ENCODE peak calls at places on chromosomes 3 and 15, in eight cellular contexts. D, V, X, M, Q, U, S and K are unnamed samples.

GRCh38 chr3:133576169-133576568 is 2.7 kb downstream of the CDV3 start:
- DNase-seq in D (no peak), V (peak), X (no peak), M (no peak), Q (no peak), U (no peak), S (no peak), K (no peak)

GRCh38 chr3:139540686-139541085 is 1.1 kb upstream of the RBP1 start:
- DNase-seq in D (no peak), V (no peak), X (no peak), M (no peak), Q (no peak), U (peak), S (no peak), K (no peak)

GRCh38 chr15:58065011-58065444 is 483 bp downstream of the ALDH1A2 start:
- DNase-seq in D (no peak), V (no peak), X (no peak), M (peak), Q (no peak), U (peak), S (no peak), K (no peak)

GRCh38 chr15:99475754-99476412 is 89.9 kb upstream of the MEF2A start:
- DNase-seq in D (no peak), V (no peak), X (no peak), M (no peak), Q (no peak), U (no peak), S (no peak), K (no peak)

GRCh38 chr3:94158461-94158860 is 95.6 kb downstream of the NSUN3 start:
- DNase-seq in D (no peak), V (no peak), X (no peak), M (no peak), Q (no peak), U (no peak), S (no peak), K (no peak)

GRCh38 chr3:161339517-161340500 is 31.5 kb downstream of the SPTSSB start:
- DNase-seq in D (no peak), V (no peak), X (no peak), M (no peak), Q (peak), U (no peak), S (no peak), K (no peak)

GRCh38 chr15:41904487-41905359 is 10.9 kb upstream of the SPTBN5 start:
- DNase-seq in D (peak), V (peak), X (peak), M (peak), Q (peak), U (peak), S (no peak), K (peak)

GRCh38 chr3:36366308-36366707 is 14.0 kb upstream of the STAC start:
- DNase-seq in D (no peak), V (no peak), X (no peak), M (no peak), Q (no peak), U (no peak), S (no peak), K (no peak)

GRCh38 chr3:152309031-152309430 is 40.3 kb downstream of the MBNL1 start:
- DNase-seq in D (no peak), V (no peak), X (no peak), M (peak), Q (no peak), U (no peak), S (no peak), K (no peak)

GRCh38 chr15:60000113-60000823 is 3.8 kb upstream of the FOXB1 start:
- DNase-seq in D (no peak), V (no peak), X (peak), M (peak), Q (no peak), U (peak), S (peak), K (no peak)

GRCh38 chr3:4687167-4687566 is 194.0 kb downstream of the ITPR1 start:
- DNase-seq in D (no peak), V (no peak), X (no peak), M (no peak), Q (no peak), U (peak), S (peak), K (no peak)

GRCh38 chr15:101651753-101652097 is 456 bp downstream of the TM2D3 start:
- DNase-seq in D (no peak), V (no peak), X (no peak), M (no peak), Q (peak), U (peak), S (no peak), K (no peak)

GRCh38 chr3:123658118-123658859 is 73.4 kb upstream of the HACD2 start:
- DNase-seq in D (no peak), V (peak), X (no peak), M (no peak), Q (peak), U (no peak), S (peak), K (peak)

GRCh38 chr3:160564949-160565441 is 376 bp downstream of the KPNA4 start:
- DNase-seq in D (peak), V (peak), X (peak), M (peak), Q (peak), U (peak), S (peak), K (peak)

GRCh38 chr3:195907730-195908438 is 467 bp downstream of the TNK2 start:
- DNase-seq in D (peak), V (peak), X (peak), M (no peak), Q (peak), U (peak), S (peak), K (peak)

GRCh38 chr3:56238299-56238698 is 230.0 kb downstream of the ERC2 start:
- DNase-seq in D (no peak), V (no peak), X (no peak), M (peak), Q (no peak), U (peak), S (no peak), K (no peak)

GRCh38 chr3:51384145-51384729 is 854 bp upstream of the MANF start:
- DNase-seq in D (no peak), V (peak), X (peak), M (peak), Q (peak), U (peak), S (no peak), K (peak)

GRCh38 chr3:13080591-13080990 is 7.4 kb upstream of the IQSEC1 start:
- DNase-seq in D (no peak), V (peak), X (no peak), M (peak), Q (no peak), U (no peak), S (no peak), K (no peak)

GRCh38 chr15:67358812-67359211 is 104.2 kb downstream of the IQCH start:
- DNase-seq in D (no peak), V (no peak), X (no peak), M (peak), Q (no peak), U (peak), S (no peak), K (no peak)

GRCh38 chr3:127618891-127619290 is 10.1 kb upstream of the PODXL2 start:
- DNase-seq in D (no peak), V (no peak), X (no peak), M (no peak), Q (no peak), U (no peak), S (no peak), K (no peak)

GRCh38 chr3:155424041-155424605 is 130.6 kb upstream of the STRIT1 start:
- DNase-seq in D (no peak), V (no peak), X (no peak), M (no peak), Q (no peak), U (peak), S (no peak), K (no peak)

GRCh38 chr3:52827441-52827840 is 3.0 kb downstream of the ITIH4 start:
- DNase-seq in D (no peak), V (peak), X (no peak), M (no peak), Q (no peak), U (no peak), S (no peak), K (peak)

GRCh38 chr3:52742418-52743041 is 28.2 kb downstream of the NEK4 start:
- DNase-seq in D (no peak), V (peak), X (peak), M (no peak), Q (no peak), U (peak), S (no peak), K (peak)

GRCh38 chr15:62391565-62392262 is 226.6 kb upstream of the C2CD4B start:
- DNase-seq in D (no peak), V (peak), X (peak), M (peak), Q (peak), U (peak), S (no peak), K (peak)

GRCh38 chr3:196149375-196149774 is 61.8 kb downstream of the ZDHHC19 start:
- DNase-seq in D (no peak), V (peak), X (no peak), M (no peak), Q (no peak), U (no peak), S (no peak), K (peak)

GRCh38 chr15:83278191-83278590 is 6.3 kb downstream of the BNC1 start:
- DNase-seq in D (no peak), V (peak), X (no peak), M (no peak), Q (no peak), U (peak), S (no peak), K (peak)

GRCh38 chr3:141769171-141769894 is 6.1 kb downstream of the GRK7 start:
- DNase-seq in D (no peak), V (peak), X (no peak), M (no peak), Q (no peak), U (peak), S (no peak), K (peak)

GRCh38 chr15:66966256-66966655 is 99.1 kb upstream of the SMAD3 start:
- DNase-seq in D (no peak), V (no peak), X (no peak), M (no peak), Q (no peak), U (no peak), S (no peak), K (no peak)

GRCh38 chr3:64344721-64345207 is 119.5 kb upstream of the PRICKLE2 start:
- DNase-seq in D (no peak), V (peak), X (no peak), M (no peak), Q (no peak), U (peak), S (no peak), K (peak)

GRCh38 chr15:90062023-90062728 is 40.1 kb downstream of the IDH2 start:
- DNase-seq in D (peak), V (no peak), X (no peak), M (peak), Q (peak), U (peak), S (peak), K (no peak)

GRCh38 chr3:133548090-133548489 is 25.4 kb upstream of the CDV3 start:
- DNase-seq in D (no peak), V (peak), X (no peak), M (no peak), Q (no peak), U (no peak), S (no peak), K (no peak)